ENCODE peak calls at places on chromosome 7, in seven cellular contexts. One of them, this sample, is unnamed.

GRCh38 chr7:30566596-30566995 is 28.1 kb upstream of the GARS1 start:
- DNase-seq in H54: no peak
- DNase-seq in H4: no peak
- DNase-seq in HT1080: no peak
- DNase-seq in HEK293T: no peak
- DNase-seq in HCT116: no peak
- DNase-seq in NCI-H345: no peak
- DNase-seq in this sample: no peak

GRCh38 chr7:155190608-155191536 is 106.8 kb upstream of the INSIG1 start:
- DNase-seq in H54: no peak
- DNase-seq in NCI-H345: no peak
- DNase-seq in HEK293T: peak; percentile 88
- DNase-seq in HCT116: no peak
- DNase-seq in HT1080: peak; percentile 21
- DNase-seq in H4: no peak
- DNase-seq in this sample: no peak

GRCh38 chr7:29921404-29922010 is 68.1 kb downstream of the SCRN1 start:
- DNase-seq in H54: peak; percentile 57
- DNase-seq in HT1080: peak; percentile 64
- DNase-seq in HCT116: peak; percentile 46
- DNase-seq in NCI-H345: peak; percentile 71
- DNase-seq in H4: peak; percentile 80
- DNase-seq in HEK293T: peak; percentile 78
- DNase-seq in this sample: no peak

GRCh38 chr7:43637114-43637806 is 54.4 kb downstream of the STK17A start:
- DNase-seq in NCI-H345: no peak
- DNase-seq in H54: no peak
- DNase-seq in HT1080: peak; percentile 87
- DNase-seq in H4: no peak
- DNase-seq in HCT116: no peak
- DNase-seq in HEK293T: no peak
- DNase-seq in this sample: no peak

GRCh38 chr7:2508327-2509231 is 11.0 kb upstream of the LFNG start:
- DNase-seq in H4: peak; percentile 99
- DNase-seq in HCT116: no peak
- DNase-seq in HT1080: peak; percentile 57
- DNase-seq in HEK293T: no peak
- DNase-seq in H54: no peak
- DNase-seq in NCI-H345: no peak
- DNase-seq in this sample: peak; percentile 95

GRCh38 chr7:130409067-130409721 is 28.9 kb downstream of the CPA1 start:
- DNase-seq in HEK293T: no peak
- DNase-seq in H54: no peak
- DNase-seq in HT1080: no peak
- DNase-seq in H4: no peak
- DNase-seq in NCI-H345: peak; percentile 4
- DNase-seq in HCT116: no peak
- DNase-seq in this sample: no peak

GRCh38 chr7:71868797-71869196 is 543.3 kb downstream of the CALN1 start:
- DNase-seq in H4: peak; percentile 92
- DNase-seq in HEK293T: no peak
- DNase-seq in HCT116: no peak
- DNase-seq in H54: peak; percentile 44
- DNase-seq in NCI-H345: no peak
- DNase-seq in HT1080: peak; percentile 94
- DNase-seq in this sample: no peak

GRCh38 chr7:50793115-50793946 is 10.6 kb upstream of the GRB10 start:
- DNase-seq in HCT116: no peak
- DNase-seq in H54: peak; percentile 96
- DNase-seq in HEK293T: peak; percentile 68
- DNase-seq in HT1080: no peak
- DNase-seq in H4: peak; percentile 74
- DNase-seq in NCI-H345: peak; percentile 34
- DNase-seq in this sample: peak; percentile 90

GRCh38 chr7:51278797-51279196 is 37.8 kb downstream of the COBL start:
- DNase-seq in HCT116: no peak
- DNase-seq in H4: no peak
- DNase-seq in HEK293T: no peak
- DNase-seq in HT1080: no peak
- DNase-seq in H54: no peak
- DNase-seq in NCI-H345: peak; percentile 73
- DNase-seq in this sample: no peak

GRCh38 chr7:641269-641671 is 85.2 kb upstream of the DNAAF5 start:
- DNase-seq in H4: no peak
- DNase-seq in NCI-H345: no peak
- DNase-seq in HT1080: peak; percentile 63
- DNase-seq in HCT116: peak; percentile 97
- DNase-seq in HEK293T: no peak
- DNase-seq in H54: no peak
- DNase-seq in this sample: no peak

GRCh38 chr7:22338875-22339274 is 18.1 kb downstream of the RAPGEF5 start:
- DNase-seq in H54: no peak
- DNase-seq in H4: no peak
- DNase-seq in HEK293T: no peak
- DNase-seq in HT1080: no peak
- DNase-seq in NCI-H345: peak; percentile 44
- DNase-seq in HCT116: no peak
- DNase-seq in this sample: no peak

GRCh38 chr7:152006336-152006735 is 19.1 kb upstream of the GALNT11 start:
- DNase-seq in HEK293T: no peak
- DNase-seq in H54: peak; percentile 28
- DNase-seq in H4: no peak
- DNase-seq in HT1080: peak; percentile 48
- DNase-seq in HCT116: no peak
- DNase-seq in NCI-H345: no peak
- DNase-seq in this sample: no peak

GRCh38 chr7:40231796-40232195 is 97.0 kb downstream of the SUGCT start:
- DNase-seq in HT1080: no peak
- DNase-seq in HEK293T: no peak
- DNase-seq in H54: no peak
- DNase-seq in H4: no peak
- DNase-seq in HCT116: no peak
- DNase-seq in NCI-H345: no peak
- DNase-seq in this sample: no peak

GRCh38 chr7:127438836-127439235 is 46.3 kb upstream of the ZNF800 start:
- DNase-seq in H54: no peak
- DNase-seq in HEK293T: no peak
- DNase-seq in HT1080: no peak
- DNase-seq in HCT116: no peak
- DNase-seq in NCI-H345: no peak
- DNase-seq in H4: no peak
- DNase-seq in this sample: no peak

GRCh38 chr7:29612596-29612995 is 49.0 kb downstream of the PRR15 start:
- DNase-seq in HEK293T: no peak
- DNase-seq in H4: no peak
- DNase-seq in HT1080: no peak
- DNase-seq in NCI-H345: no peak
- DNase-seq in H54: no peak
- DNase-seq in HCT116: no peak
- DNase-seq in this sample: no peak

GRCh38 chr7:139687980-139688632 is 89.7 kb downstream of the HIPK2 start:
- DNase-seq in HCT116: peak; percentile 26
- DNase-seq in HT1080: peak; percentile 72
- DNase-seq in H4: peak; percentile 67
- DNase-seq in NCI-H345: no peak
- DNase-seq in HEK293T: no peak
- DNase-seq in H54: peak; percentile 47
- DNase-seq in this sample: no peak

GRCh38 chr7:66258409-66258808 is 53.3 kb downstream of the TPST1 start:
- DNase-seq in HT1080: no peak
- DNase-seq in HEK293T: no peak
- DNase-seq in H4: no peak
- DNase-seq in H54: no peak
- DNase-seq in HCT116: no peak
- DNase-seq in NCI-H345: no peak
- DNase-seq in this sample: no peak

GRCh38 chr7:34339061-34339526 is 318.9 kb upstream of the NPSR1 start:
- DNase-seq in HT1080: peak; percentile 83
- DNase-seq in HEK293T: no peak
- DNase-seq in HCT116: peak; percentile 40
- DNase-seq in H54: no peak
- DNase-seq in NCI-H345: no peak
- DNase-seq in H4: peak; percentile 32
- DNase-seq in this sample: no peak

GRCh38 chr7:91280604-91281003 is 16.4 kb downstream of the FZD1 start:
- DNase-seq in HT1080: no peak
- DNase-seq in HCT116: no peak
- DNase-seq in H54: no peak
- DNase-seq in NCI-H345: no peak
- DNase-seq in H4: no peak
- DNase-seq in HEK293T: no peak
- DNase-seq in this sample: no peak

GRCh38 chr7:48179631-48180030 is 8.4 kb downstream of the ABCA13 start:
- DNase-seq in NCI-H345: no peak
- DNase-seq in H4: no peak
- DNase-seq in H54: no peak
- DNase-seq in HCT116: no peak
- DNase-seq in HEK293T: no peak
- DNase-seq in HT1080: no peak
- DNase-seq in this sample: no peak

GRCh38 chr7:129489491-129489890 is 12.8 kb upstream of the SMKR1 start:
- DNase-seq in H4: peak; percentile 68
- DNase-seq in HCT116: no peak
- DNase-seq in HT1080: peak; percentile 60
- DNase-seq in NCI-H345: no peak
- DNase-seq in H54: peak; percentile 33
- DNase-seq in HEK293T: no peak
- DNase-seq in this sample: no peak

GRCh38 chr7:42611961-42612360 is 299.9 kb downstream of the C7orf25 start:
- DNase-seq in H54: no peak
- DNase-seq in NCI-H345: no peak
- DNase-seq in H4: no peak
- DNase-seq in HT1080: no peak
- DNase-seq in HEK293T: no peak
- DNase-seq in HCT116: no peak
- DNase-seq in this sample: no peak

GRCh38 chr7:101816499-101817030 is 861 bp upstream of the CUX1 start:
- DNase-seq in HEK293T: peak; percentile 43
- DNase-seq in H54: peak; percentile 67
- DNase-seq in NCI-H345: peak; percentile 27
- DNase-seq in H4: no peak
- DNase-seq in HT1080: no peak
- DNase-seq in HCT116: no peak
- DNase-seq in this sample: peak; percentile 84

GRCh38 chr7:123022576-123022975 is 27.1 kb upstream of the TAS2R16 start:
- DNase-seq in H54: no peak
- DNase-seq in HCT116: no peak
- DNase-seq in HT1080: peak; percentile 54
- DNase-seq in NCI-H345: no peak
- DNase-seq in H4: no peak
- DNase-seq in HEK293T: no peak
- DNase-seq in this sample: no peak

GRCh38 chr7:151115121-151115835 is 29.0 kb downstream of the AGAP3 start:
- DNase-seq in HEK293T: peak; percentile 59
- DNase-seq in H4: no peak
- DNase-seq in NCI-H345: no peak
- DNase-seq in HT1080: no peak
- DNase-seq in H54: no peak
- DNase-seq in HCT116: no peak
- DNase-seq in this sample: no peak

This sample was measured in lower leg skin.